ENCODE peak calls at places on chromosomes 5 and 9, in nine cellular contexts. E, B, S, D, C, W, Q, Y and U are unnamed samples.

GRCh38 chr5:172579403-172579990 is 61.6 kb upstream of the NEURL1B start:
- DNase-seq in Q (no peak), B (no peak), C (no peak), D (no peak), E (no peak), Y (no peak), W (no peak), S (no peak), U (no peak)

GRCh38 chr5:141969783-141970741 is 1.2 kb downstream of the RNF14 start:
- DNase-seq in D (no peak), Q (peak), Y (no peak), B (no peak), W (peak), E (peak), S (no peak), C (no peak), U (no peak)

GRCh38 chr5:170508036-170508435 is 4.2 kb downstream of the KCNIP1 start:
- DNase-seq in B (no peak), Y (no peak), C (no peak), D (no peak), W (no peak), S (no peak), E (no peak), Q (no peak), U (no peak)

GRCh38 chr9:99166149-99166548 is 55.6 kb downstream of the ALG2 start:
- DNase-seq in Y (no peak), D (no peak), E (no peak), S (no peak), W (no peak), B (no peak), C (no peak), Q (no peak), U (no peak)

GRCh38 chr5:77367733-77368132 is 124.4 kb downstream of the WDR41 start:
- DNase-seq in B (no peak), S (peak), D (no peak), Q (no peak), C (no peak), Y (no peak), E (no peak), W (no peak), U (no peak)

GRCh38 chr5:172770675-172771438 is at the start of gene DUSP1:
- DNase-seq in W (peak), E (peak), D (peak), C (peak), B (peak), Q (peak), S (peak), Y (peak), U (peak)

GRCh38 chr9:99046542-99047071 is 58.3 kb upstream of the TGFBR1 start:
- DNase-seq in W (no peak), S (no peak), E (no peak), D (no peak), Q (no peak), B (no peak), Y (no peak), C (no peak), U (no peak)

GRCh38 chr5:64144429-64145215 is 21.0 kb upstream of the RNF180 start:
- DNase-seq in S (peak), Y (no peak), W (peak), D (no peak), C (no peak), B (no peak), Q (no peak), E (peak), U (no peak)

GRCh38 chr9:82597225-82598158 is 465.4 kb downstream of the RASEF start:
- DNase-seq in W (no peak), D (no peak), S (no peak), Y (no peak), B (no peak), Q (no peak), E (peak), C (no peak), U (no peak)

GRCh38 chr5:38579105-38579504 is 22.7 kb upstream of the LIFR start:
- DNase-seq in S (no peak), E (no peak), W (no peak), Y (no peak), C (no peak), B (no peak), D (no peak), Q (no peak), U (no peak)

GRCh38 chr5:78537821-78538220 is 110.8 kb downstream of the LHFPL2 start:
- DNase-seq in Y (no peak), E (peak), D (peak), Q (peak), B (no peak), S (peak), C (no peak), W (peak), U (no peak)

GRCh38 chr5:37071901-37072581 is 177.1 kb downstream of the CPLANE1 start:
- DNase-seq in Q (no peak), C (no peak), B (no peak), W (peak), Y (no peak), D (no peak), S (peak), E (peak), U (no peak)

GRCh38 chr5:32202394-32202793 is 28.3 kb upstream of the GOLPH3 start:
- DNase-seq in C (no peak), D (no peak), Q (no peak), S (peak), W (peak), Y (no peak), B (no peak), E (peak), U (no peak)

GRCh38 chr9:109910616-109911568 is 130.9 kb downstream of the PALM2AKAP2 start:
- DNase-seq in S (peak), E (peak), Y (peak), D (no peak), W (peak), Q (peak), C (no peak), B (no peak), U (no peak)

GRCh38 chr5:164487939-164488338 is 982.5 kb downstream of the MAT2B start:
- DNase-seq in C (no peak), E (no peak), B (no peak), Q (no peak), D (no peak), W (no peak), S (no peak), Y (no peak), U (no peak)

GRCh38 chr9:124934290-124934689 is 6.6 kb downstream of the GOLGA1 start:
- DNase-seq in S (peak), D (no peak), Y (no peak), C (no peak), W (peak), Q (no peak), E (peak), B (no peak), U (no peak)

GRCh38 chr5:132962429-132962928 is 955 bp downstream of the AFF4 start:
- DNase-seq in S (peak), W (peak), E (peak), Q (peak), C (no peak), Y (peak), B (peak), D (peak), U (no peak)